ENCODE peak calls at places on chromosomes 13 and 19, in ten cellular contexts. One of them, this sample, is unnamed.

GRCh38 chr19:31352296-31352781 is 3.1 kb upstream of the TSHZ3 start:
- DNase-seq in Caco-2: no peak
- DNase-seq in dorsolateral prefrontal cortex: no peak
- DNase-seq in ovary: no peak
- DNase-seq in AG10803: no peak
- DNase-seq in cardiac fibroblast: no peak
- DNase-seq in left lung: no peak
- DNase-seq in HFF-Myc: no peak
- DNase-seq in mucosa of descending colon: no peak
- DNase-seq in mesothelial cell of epicardium: no peak
- DNase-seq in this sample: no peak

GRCh38 chr13:51015973-51016372 is 95.1 kb downstream of the C13orf42 start:
- DNase-seq in Caco-2: no peak
- DNase-seq in dorsolateral prefrontal cortex: no peak
- DNase-seq in AG10803: no peak
- DNase-seq in HFF-Myc: no peak
- DNase-seq in left lung: no peak
- DNase-seq in ovary: no peak
- DNase-seq in mesothelial cell of epicardium: no peak
- DNase-seq in cardiac fibroblast: no peak
- DNase-seq in mucosa of descending colon: no peak
- DNase-seq in this sample: no peak

GRCh38 chr13:99895428-99895998 is 76.1 kb downstream of the ZIC5 start:
- DNase-seq in ovary: no peak
- DNase-seq in cardiac fibroblast: no peak
- DNase-seq in mesothelial cell of epicardium: no peak
- DNase-seq in AG10803: no peak
- DNase-seq in dorsolateral prefrontal cortex: no peak
- DNase-seq in Caco-2: no peak
- DNase-seq in left lung: no peak
- DNase-seq in HFF-Myc: no peak
- DNase-seq in mucosa of descending colon: no peak
- DNase-seq in this sample: no peak

GRCh38 chr13:98216135-98216565 is 39.1 kb upstream of the RNF113B start:
- DNase-seq in cardiac fibroblast: peak
- DNase-seq in AG10803: peak
- DNase-seq in ovary: peak
- DNase-seq in HFF-Myc: peak
- DNase-seq in Caco-2: no peak
- DNase-seq in mucosa of descending colon: no peak
- DNase-seq in left lung: no peak
- DNase-seq in mesothelial cell of epicardium: no peak
- DNase-seq in dorsolateral prefrontal cortex: no peak
- DNase-seq in this sample: no peak

GRCh38 chr19:29771708-29772415 is 39.9 kb upstream of the CCNE1 start:
- DNase-seq in Caco-2: peak
- DNase-seq in mesothelial cell of epicardium: peak
- DNase-seq in mucosa of descending colon: no peak
- DNase-seq in AG10803: peak
- DNase-seq in ovary: peak
- DNase-seq in HFF-Myc: no peak
- DNase-seq in dorsolateral prefrontal cortex: peak
- DNase-seq in left lung: peak
- DNase-seq in cardiac fibroblast: peak
- DNase-seq in this sample: peak

GRCh38 chr19:16645140-16645539 is 14.8 kb downstream of the SMIM7 start:
- DNase-seq in ovary: no peak
- DNase-seq in AG10803: no peak
- DNase-seq in left lung: no peak
- DNase-seq in dorsolateral prefrontal cortex: no peak
- DNase-seq in Caco-2: no peak
- DNase-seq in cardiac fibroblast: no peak
- DNase-seq in HFF-Myc: no peak
- DNase-seq in mesothelial cell of epicardium: no peak
- DNase-seq in mucosa of descending colon: no peak
- DNase-seq in this sample: no peak

GRCh38 chr13:20359335-20359734 is 127.2 kb upstream of the GJB6 start:
- DNase-seq in ovary: no peak
- DNase-seq in left lung: no peak
- DNase-seq in cardiac fibroblast: peak
- DNase-seq in mucosa of descending colon: no peak
- DNase-seq in Caco-2: no peak
- DNase-seq in AG10803: peak
- DNase-seq in HFF-Myc: peak
- DNase-seq in dorsolateral prefrontal cortex: no peak
- DNase-seq in mesothelial cell of epicardium: no peak
- DNase-seq in this sample: no peak

GRCh38 chr13:49366841-49367240 is 77.0 kb downstream of the CAB39L start:
- DNase-seq in mucosa of descending colon: no peak
- DNase-seq in dorsolateral prefrontal cortex: no peak
- DNase-seq in HFF-Myc: no peak
- DNase-seq in ovary: no peak
- DNase-seq in cardiac fibroblast: no peak
- DNase-seq in left lung: no peak
- DNase-seq in mesothelial cell of epicardium: no peak
- DNase-seq in Caco-2: no peak
- DNase-seq in AG10803: peak
- DNase-seq in this sample: no peak

GRCh38 chr13:25286308-25286968 is 850 bp downstream of the MTMR6 start:
- DNase-seq in dorsolateral prefrontal cortex: peak
- DNase-seq in mesothelial cell of epicardium: no peak
- DNase-seq in Caco-2: no peak
- DNase-seq in cardiac fibroblast: peak
- DNase-seq in AG10803: peak
- DNase-seq in mucosa of descending colon: no peak
- DNase-seq in ovary: peak
- DNase-seq in left lung: no peak
- DNase-seq in HFF-Myc: no peak
- DNase-seq in this sample: peak

GRCh38 chr13:48505597-48506091 is 27.2 kb downstream of the RCBTB2 start:
- DNase-seq in mesothelial cell of epicardium: no peak
- DNase-seq in HFF-Myc: no peak
- DNase-seq in left lung: no peak
- DNase-seq in AG10803: peak
- DNase-seq in Caco-2: no peak
- DNase-seq in mucosa of descending colon: no peak
- DNase-seq in dorsolateral prefrontal cortex: peak
- DNase-seq in cardiac fibroblast: peak
- DNase-seq in ovary: no peak
- DNase-seq in this sample: no peak

GRCh38 chr19:7533281-7533819 is 2.2 kb upstream of the PNPLA6 start:
- DNase-seq in ovary: peak
- DNase-seq in mesothelial cell of epicardium: no peak
- DNase-seq in mucosa of descending colon: no peak
- DNase-seq in HFF-Myc: no peak
- DNase-seq in left lung: peak
- DNase-seq in dorsolateral prefrontal cortex: peak
- DNase-seq in AG10803: peak
- DNase-seq in cardiac fibroblast: peak
- DNase-seq in Caco-2: no peak
- DNase-seq in this sample: no peak

GRCh38 chr19:7535035-7535992 is at the start of gene PNPLA6:
- DNase-seq in AG10803: peak
- DNase-seq in HFF-Myc: peak
- DNase-seq in mucosa of descending colon: peak
- DNase-seq in ovary: peak
- DNase-seq in dorsolateral prefrontal cortex: peak
- DNase-seq in mesothelial cell of epicardium: peak
- DNase-seq in cardiac fibroblast: peak
- DNase-seq in left lung: peak
- DNase-seq in Caco-2: peak
- DNase-seq in this sample: peak

GRCh38 chr19:7533925-7534480 is 1.5 kb upstream of the PNPLA6 start:
- DNase-seq in Caco-2: peak
- DNase-seq in mesothelial cell of epicardium: no peak
- DNase-seq in mucosa of descending colon: peak
- DNase-seq in left lung: peak
- DNase-seq in ovary: peak
- DNase-seq in HFF-Myc: no peak
- DNase-seq in AG10803: peak
- DNase-seq in cardiac fibroblast: peak
- DNase-seq in dorsolateral prefrontal cortex: peak
- DNase-seq in this sample: peak

GRCh38 chr19:7535993-7536685 is 622 bp downstream of the PNPLA6 start:
- DNase-seq in HFF-Myc: no peak
- DNase-seq in cardiac fibroblast: no peak
- DNase-seq in ovary: no peak
- DNase-seq in AG10803: no peak
- DNase-seq in left lung: no peak
- DNase-seq in Caco-2: no peak
- DNase-seq in mesothelial cell of epicardium: no peak
- DNase-seq in mucosa of descending colon: no peak
- DNase-seq in dorsolateral prefrontal cortex: no peak
- DNase-seq in this sample: no peak

DNA sequence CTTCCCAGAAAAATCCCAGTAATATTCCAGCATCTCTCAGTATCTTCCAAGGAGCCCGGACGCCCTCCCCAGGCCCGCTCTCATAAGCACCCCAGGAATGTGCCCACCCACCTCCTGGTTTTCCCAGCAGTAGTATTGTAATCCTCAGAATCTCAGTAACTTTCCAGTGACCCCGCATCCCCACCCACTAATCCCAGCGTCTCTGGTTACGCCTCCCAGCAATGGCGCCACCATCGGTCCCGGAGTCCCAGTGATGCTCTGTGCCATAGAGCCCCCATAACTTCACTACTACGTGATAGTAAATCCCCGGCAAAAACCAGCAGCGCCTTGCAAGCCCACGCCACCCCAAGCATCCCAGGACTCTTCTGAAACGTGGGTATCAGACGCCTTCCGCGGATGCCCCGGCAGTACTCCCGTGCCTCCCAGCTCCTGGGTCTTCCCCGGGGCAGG is 961 bp upstream of the PNPLA6 start:
- DNase-seq in left lung: no peak
- DNase-seq in mucosa of descending colon: no peak
- DNase-seq in Caco-2: peak
- DNase-seq in dorsolateral prefrontal cortex: peak
- DNase-seq in mesothelial cell of epicardium: no peak
- DNase-seq in HFF-Myc: peak
- DNase-seq in ovary: peak
- DNase-seq in cardiac fibroblast: peak
- DNase-seq in AG10803: peak
- DNase-seq in this sample: peak
- TF ChIP-seq CTCF in left lung: no peak
- TF ChIP-seq CTCF in mucosa of descending colon: no peak
- TF ChIP-seq CTCF in Caco-2: no peak
- TF ChIP-seq CTCF in dorsolateral prefrontal cortex: no peak
- TF ChIP-seq CTCF in mesothelial cell of epicardium: no peak
- TF ChIP-seq CTCF in HFF-Myc: peak
- TF ChIP-seq CTCF in ovary: no peak
- TF ChIP-seq CTCF in cardiac fibroblast: no peak
- TF ChIP-seq CTCF in AG10803: peak
- TF ChIP-seq CTCF in this sample: no peak

DNA sequence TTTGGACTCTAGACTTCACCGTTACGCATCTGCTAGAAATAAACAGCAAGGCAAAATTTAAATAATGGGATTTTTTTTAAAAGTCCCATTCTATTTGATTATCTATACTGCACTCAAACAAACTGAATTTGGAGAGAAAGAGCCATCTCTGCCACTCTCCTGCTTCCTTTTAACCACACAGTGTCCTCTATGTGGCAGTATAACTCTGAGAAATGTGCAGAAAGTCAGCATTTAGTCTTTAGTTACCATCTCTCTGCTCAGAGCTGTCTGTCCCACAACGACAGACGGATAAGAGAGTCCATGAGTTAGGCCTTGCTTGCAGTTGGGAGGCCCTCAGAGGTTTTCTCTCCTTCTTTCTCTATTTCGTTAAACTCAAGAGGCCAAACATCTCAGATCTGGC is 21.2 kb downstream of the CCNA1 start:
- DNase-seq in ovary: no peak
- DNase-seq in mucosa of descending colon: no peak
- DNase-seq in cardiac fibroblast: peak
- DNase-seq in Caco-2: no peak
- DNase-seq in HFF-Myc: no peak
- DNase-seq in mesothelial cell of epicardium: no peak
- DNase-seq in dorsolateral prefrontal cortex: no peak
- DNase-seq in AG10803: peak
- DNase-seq in left lung: no peak
- DNase-seq in this sample: no peak
- TF ChIP-seq CTCF in ovary: no peak
- TF ChIP-seq CTCF in mucosa of descending colon: no peak
- TF ChIP-seq CTCF in cardiac fibroblast: peak
- TF ChIP-seq CTCF in Caco-2: no peak
- TF ChIP-seq CTCF in HFF-Myc: peak
- TF ChIP-seq CTCF in mesothelial cell of epicardium: no peak
- TF ChIP-seq CTCF in dorsolateral prefrontal cortex: peak
- TF ChIP-seq CTCF in AG10803: peak
- TF ChIP-seq CTCF in left lung: peak
- TF ChIP-seq CTCF in this sample: no peak

GRCh38 chr13:37058801-37059135 is 720 bp downstream of the SUPT20H start:
- DNase-seq in Caco-2: no peak
- DNase-seq in left lung: no peak
- DNase-seq in mesothelial cell of epicardium: no peak
- DNase-seq in cardiac fibroblast: no peak
- DNase-seq in ovary: no peak
- DNase-seq in HFF-Myc: no peak
- DNase-seq in dorsolateral prefrontal cortex: peak
- DNase-seq in mucosa of descending colon: no peak
- DNase-seq in AG10803: no peak
- DNase-seq in this sample: peak

GRCh38 chr13:37059136-37059847 is at the start of gene SUPT20H:
- DNase-seq in mucosa of descending colon: peak
- DNase-seq in ovary: peak
- DNase-seq in cardiac fibroblast: peak
- DNase-seq in left lung: peak
- DNase-seq in HFF-Myc: peak
- DNase-seq in mesothelial cell of epicardium: peak
- DNase-seq in AG10803: peak
- DNase-seq in dorsolateral prefrontal cortex: peak
- DNase-seq in Caco-2: peak
- DNase-seq in this sample: peak

GRCh38 chr13:37059848-37060192 is 332 bp upstream of the SUPT20H start:
- DNase-seq in mucosa of descending colon: no peak
- DNase-seq in HFF-Myc: no peak
- DNase-seq in AG10803: no peak
- DNase-seq in cardiac fibroblast: no peak
- DNase-seq in mesothelial cell of epicardium: no peak
- DNase-seq in dorsolateral prefrontal cortex: no peak
- DNase-seq in left lung: no peak
- DNase-seq in Caco-2: no peak
- DNase-seq in ovary: no peak
- DNase-seq in this sample: no peak
- TF ChIP-seq CTCF in mucosa of descending colon: no peak
- TF ChIP-seq CTCF in HFF-Myc: no peak
- TF ChIP-seq CTCF in AG10803: no peak
- TF ChIP-seq CTCF in cardiac fibroblast: no peak
- TF ChIP-seq CTCF in mesothelial cell of epicardium: no peak
- TF ChIP-seq CTCF in dorsolateral prefrontal cortex: no peak
- TF ChIP-seq CTCF in left lung: no peak
- TF ChIP-seq CTCF in Caco-2: no peak
- TF ChIP-seq CTCF in ovary: no peak
- TF ChIP-seq CTCF in this sample: no peak

DNA sequence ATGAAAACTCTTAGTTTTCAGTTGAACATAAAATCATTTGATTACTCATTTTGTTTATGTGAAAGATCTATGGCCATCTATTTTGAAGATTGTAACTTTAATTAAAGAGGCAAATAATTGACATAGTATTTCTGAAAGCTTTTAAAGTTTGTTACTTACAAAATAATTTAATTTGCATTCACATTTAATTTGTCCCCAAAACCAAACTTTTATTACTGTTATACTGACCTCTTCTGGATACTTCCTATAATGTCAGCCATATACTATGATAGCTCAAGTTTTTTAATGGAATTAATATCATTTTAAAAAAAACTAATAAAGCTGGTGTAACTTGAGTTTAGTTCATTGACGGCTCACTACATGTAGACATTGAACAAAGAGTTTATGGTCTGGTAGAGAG is 4.9 kb upstream of the SGCG start:
- DNase-seq in mucosa of descending colon: no peak
- DNase-seq in left lung: no peak
- DNase-seq in dorsolateral prefrontal cortex: no peak
- DNase-seq in ovary: no peak
- DNase-seq in cardiac fibroblast: peak
- DNase-seq in Caco-2: no peak
- DNase-seq in mesothelial cell of epicardium: no peak
- DNase-seq in AG10803: no peak
- DNase-seq in HFF-Myc: no peak
- DNase-seq in this sample: no peak
- TF ChIP-seq CTCF in mucosa of descending colon: no peak
- TF ChIP-seq CTCF in left lung: no peak
- TF ChIP-seq CTCF in dorsolateral prefrontal cortex: peak
- TF ChIP-seq CTCF in ovary: no peak
- TF ChIP-seq CTCF in cardiac fibroblast: peak
- TF ChIP-seq CTCF in Caco-2: peak
- TF ChIP-seq CTCF in mesothelial cell of epicardium: peak
- TF ChIP-seq CTCF in AG10803: peak
- TF ChIP-seq CTCF in HFF-Myc: no peak
- TF ChIP-seq CTCF in this sample: peak

This sample was measured in nephron progenitor cell.